ENCODE peak calls at places on chromosomes 3 and 15, in four cellular contexts. A is mesendoderm; U is T-helper 22 cell; C is CD8-positive, alpha-beta T cell. G is an unnamed sample.

GRCh38 chr3:179321585-179322322 is 1.1 kb upstream of the ZNF639 start:
- DNase-seq in A (peak), U (no peak), C (no peak), G (no peak)

GRCh38 chr15:82942691-82943090 is 9.8 kb downstream of the HOMER2 start:
- DNase-seq in A (peak), U (no peak), C (no peak), G (no peak)

GRCh38 chr3:10744098-10744465 is 71.9 kb upstream of the SLC6A11 start:
- DNase-seq in A (peak), U (no peak), C (no peak), G (no peak)

GRCh38 chr3:156460206-156460609 is 94.7 kb downstream of the SSR3 start:
- DNase-seq in A (no peak), U (no peak), C (no peak), G (no peak)

GRCh38 chr3:128075516-128076464 is 23.6 kb downstream of the SEC61A1 start:
- DNase-seq in A (peak), U (peak), C (peak), G (peak)

GRCh38 chr15:98650871-98651481 is 2.6 kb downstream of the IGF1R start:
- DNase-seq in A (peak), U (no peak), C (peak), G (no peak)

GRCh38 chr3:144363856-144364255 is 392.2 kb downstream of the DIPK2A start:
- DNase-seq in A (no peak), U (no peak), C (no peak), G (peak)

GRCh38 chr15:48682949-48683651 is 37.6 kb upstream of the FBN1 start:
- DNase-seq in A (no peak), U (no peak), C (no peak), G (no peak)

GRCh38 chr15:90871716-90872480 is 3.5 kb downstream of the FURIN start:
- DNase-seq in A (peak), U (no peak), C (no peak), G (no peak)

GRCh38 chr15:48177383-48177874 is 666 bp downstream of the MYEF2 start:
- DNase-seq in A (peak), U (no peak), C (peak), G (no peak)

GRCh38 chr3:36868614-36869436 is 76.0 kb downstream of the TRANK1 start:
- DNase-seq in A (peak), U (no peak), C (peak), G (peak)

GRCh38 chr3:128408693-128409620 is 57.7 kb downstream of the DNAJB8 start:
- DNase-seq in A (no peak), U (no peak), C (no peak), G (no peak)

GRCh38 chr3:157872902-157873301 is 233.3 kb downstream of the SHOX2 start:
- DNase-seq in A (no peak), U (no peak), C (no peak), G (no peak)

GRCh38 chr3:39079530-39079929 is 27.7 kb downstream of the WDR48 start:
- DNase-seq in A (no peak), U (no peak), C (no peak), G (no peak)

GRCh38 chr3:80543154-80543553 is 775.4 kb upstream of the ROBO1 start:
- DNase-seq in A (no peak), U (no peak), C (no peak), G (no peak)